ENCODE peak calls at places on chromosomes 2 and 18, in ten cellular contexts. F is adrenal gland; N is omental fat pad; L is choroid plexus epithelial cell; T is BJ; M is NCI-H2081; U is CD8-positive, alpha-beta memory T cell; X is HT1080; O is activated CD4-positive, alpha-beta memory T cell treated with anti-CD3 and anti-CD28 coated beads for 36 hours; J is frontal cortex. G is an unnamed sample.

GRCh38 chr2:227180286-227180685 is 15.9 kb downstream of the COL4A3 start:
- DNase-seq in F (peak; percentile 75), N (no peak), L (no peak), T (no peak), M (no peak), U (no peak), X (no peak), O (no peak), J (no peak), G (no peak)

GRCh38 chr2:174088706-174089105 is 123.5 kb upstream of the SP3 start:
- DNase-seq in F (no peak), N (no peak), L (no peak), T (no peak), M (no peak), U (no peak), X (no peak), O (no peak), J (no peak), G (no peak)

GRCh38 chr2:27702302-27702701 is 38.6 kb downstream of the SLC4A1AP start:
- DNase-seq in F (no peak), N (no peak), L (no peak), T (no peak), M (no peak), U (no peak), X (no peak), O (no peak), J (no peak), G (no peak)

GRCh38 chr2:150955231-150955630 is 306.4 kb downstream of the RBM43 start:
- DNase-seq in F (no peak), N (no peak), L (no peak), T (no peak), M (no peak), U (no peak), X (no peak), O (no peak), J (no peak), G (no peak)

GRCh38 chr2:14094592-14094991 is 537.9 kb upstream of the LRATD1 start:
- DNase-seq in F (no peak), N (no peak), L (no peak), T (no peak), M (peak; percentile 70), U (no peak), X (peak; percentile 40), O (no peak), J (no peak), G (peak; percentile 2)

GRCh38 chr2:43469713-43470112 is 126.1 kb downstream of the THADA start:
- DNase-seq in F (no peak), N (no peak), L (no peak), T (no peak), M (no peak), U (no peak), X (no peak), O (no peak), J (no peak), G (no peak)

GRCh38 chr2:148932536-148932935 is 57.5 kb downstream of the KIF5C start:
- DNase-seq in F (no peak), N (no peak), L (no peak), T (no peak), M (no peak), U (no peak), X (no peak), O (no peak), J (no peak), G (no peak)

GRCh38 chr2:61181382-61182058 is 19.5 kb downstream of the C2orf74 start:
- DNase-seq in F (no peak), N (no peak), L (peak; percentile 22), T (no peak), M (no peak), U (no peak), X (no peak), O (no peak), J (no peak), G (no peak)

GRCh38 chr2:240141736-240142135 is 1.3 kb upstream of the OTOS start:
- DNase-seq in F (no peak), N (no peak), L (no peak), T (no peak), M (no peak), U (peak; percentile 43), X (no peak), O (no peak), J (no peak), G (no peak)

GRCh38 chr2:221969087-221969829 is 329.5 kb downstream of the PAX3 start:
- DNase-seq in F (peak; percentile 15), N (no peak), L (peak; percentile 65), T (no peak), M (peak; percentile 42), U (no peak), X (peak; percentile 42), O (peak; percentile 13), J (peak; percentile 27), G (peak; percentile 72)

GRCh38 chr2:225100856-225101294 is 58.6 kb upstream of the DOCK10 start:
- DNase-seq in F (no peak), N (no peak), L (peak; percentile 90), T (peak; percentile 89), M (no peak), U (no peak), X (peak; percentile 97), O (no peak), J (no peak), G (peak; percentile 69)

GRCh38 chr2:234091883-234092282 is 41.4 kb downstream of the SPP2 start:
- DNase-seq in F (no peak), N (no peak), L (no peak), T (no peak), M (no peak), U (no peak), X (no peak), O (no peak), J (no peak), G (no peak)

GRCh38 chr18:35836932-35837331 is 135.5 kb upstream of the RMP24 start:
- DNase-seq in F (no peak), N (no peak), L (no peak), T (no peak), M (no peak), U (no peak), X (no peak), O (no peak), J (no peak), G (no peak)

GRCh38 chr2:64291181-64291580 is 147.0 kb upstream of the PELI1 start:
- DNase-seq in F (no peak), N (no peak), L (peak; percentile 91), T (no peak), M (no peak), U (no peak), X (peak; percentile 77), O (no peak), J (no peak), G (no peak)

GRCh38 chr18:74505776-74506175 is 9.6 kb downstream of the CNDP2 start:
- DNase-seq in F (no peak), N (no peak), L (no peak), T (no peak), M (no peak), U (no peak), X (no peak), O (no peak), J (no peak), G (no peak)

GRCh38 chr2:7660816-7661215 is 743.6 kb downstream of the RNF144A start:
- DNase-seq in F (peak; percentile 33), N (no peak), L (no peak), T (no peak), M (no peak), U (no peak), X (no peak), O (no peak), J (no peak), G (no peak)

GRCh38 chr2:102620367-102620766 is 1.0 kb downstream of the SLC9A2 start:
- DNase-seq in F (no peak), N (no peak), L (no peak), T (no peak), M (peak; percentile 84), U (no peak), X (no peak), O (no peak), J (no peak), G (peak; percentile 60)

G was measured in DMS53.